ENCODE peak calls at places on chromosome 17, in six cellular contexts. O is tibial artery, U is uterus, N is A549, Z is left ventricle myocardium inferior, L is left lung. X is an unnamed sample.

GRCh38 chr17:8149419-8150193 is 2.6 kb downstream of the PER1 start:
- DNase-seq in O (peak; percentile 25), U (peak; percentile 27), N (no peak), Z (no peak), L (no peak), X (no peak)

GRCh38 chr17:50059256-50059655 is 3.3 kb downstream of the ITGA3 start:
- DNase-seq in O (no peak), U (no peak), N (no peak), Z (no peak), L (no peak), X (no peak)

GRCh38 chr17:71494045-71494444 is 626.8 kb upstream of the SOX9 start:
- DNase-seq in O (no peak), U (no peak), N (no peak), Z (no peak), L (no peak), X (no peak)

GRCh38 chr17:80943346-80944145 is 48.1 kb upstream of the CHMP6 start:
- DNase-seq in O (peak; percentile 7), U (peak; percentile 9), N (no peak), Z (no peak), L (peak; percentile 22), X (no peak)

GRCh38 chr17:35778641-35779196 is 16.7 kb downstream of the MMP28 start:
- DNase-seq in O (no peak), U (no peak), N (no peak), Z (no peak), L (no peak), X (no peak)

GRCh38 chr17:28655160-28655559 is 6.5 kb downstream of the SDF2 start:
- DNase-seq in O (no peak), U (no peak), N (no peak), Z (no peak), L (no peak), X (no peak)

GRCh38 chr17:72561266-72561665 is 440.4 kb downstream of the SOX9 start:
- DNase-seq in O (no peak), U (no peak), N (no peak), Z (no peak), L (no peak), X (no peak)

GRCh38 chr17:53118948-53119347 is 703.8 kb upstream of the KIF2B start:
- DNase-seq in O (no peak), U (no peak), N (no peak), Z (no peak), L (no peak), X (no peak)

GRCh38 chr17:19316756-19317358 is 45.7 kb downstream of the B9D1 start:
- DNase-seq in O (no peak), U (no peak), N (no peak), Z (no peak), L (no peak), X (no peak)

GRCh38 chr17:57898487-57899311 is 48.9 kb upstream of the MRPS23 start:
- DNase-seq in O (peak; percentile 51), U (no peak), N (no peak), Z (peak; percentile 85), L (peak; percentile 71), X (no peak)

GRCh38 chr17:51000835-51001638 is 119.6 kb downstream of the SPAG9 start:
- DNase-seq in O (no peak), U (no peak), N (peak; percentile 62), Z (no peak), L (no peak), X (peak; percentile 67)

GRCh38 chr17:65956814-65957213 is 235.1 kb downstream of the CEP112 start:
- DNase-seq in O (no peak), U (no peak), N (no peak), Z (no peak), L (no peak), X (no peak)

GRCh38 chr17:7989781-7990655 is 12.4 kb upstream of the GUCY2D start:
- DNase-seq in O (peak; percentile 83), U (peak; percentile 82), N (peak; percentile 97), Z (peak; percentile 82), L (peak; percentile 85), X (peak; percentile 68)

GRCh38 chr17:69084911-69085310 is 24.2 kb upstream of the ABCA9 start:
- DNase-seq in O (no peak), U (no peak), N (peak; percentile 31), Z (no peak), L (no peak), X (no peak)

GRCh38 chr17:42750730-42751356 is 6.0 kb upstream of the EZH1 start:
- DNase-seq in O (no peak), U (no peak), N (no peak), Z (no peak), L (no peak), X (no peak)

GRCh38 chr17:40318835-40319332 is 9.9 kb downstream of the RARA start:
- DNase-seq in O (no peak), U (peak; percentile 41), N (no peak), Z (peak; percentile 16), L (peak; percentile 35), X (no peak)
- H3K4me1 ChIP-seq in O (peaks cover 92% of the 10 kb centered on the region), U (peaks cover 53% of the 10 kb centered on the region), N (peaks cover 86% of the 10 kb centered on the region), Z (peaks cover 98% of the 10 kb centered on the region), L (peaks cover 66% of the 10 kb centered on the region), X (peaks cover 11% of the 10 kb centered on the region)

DNA sequence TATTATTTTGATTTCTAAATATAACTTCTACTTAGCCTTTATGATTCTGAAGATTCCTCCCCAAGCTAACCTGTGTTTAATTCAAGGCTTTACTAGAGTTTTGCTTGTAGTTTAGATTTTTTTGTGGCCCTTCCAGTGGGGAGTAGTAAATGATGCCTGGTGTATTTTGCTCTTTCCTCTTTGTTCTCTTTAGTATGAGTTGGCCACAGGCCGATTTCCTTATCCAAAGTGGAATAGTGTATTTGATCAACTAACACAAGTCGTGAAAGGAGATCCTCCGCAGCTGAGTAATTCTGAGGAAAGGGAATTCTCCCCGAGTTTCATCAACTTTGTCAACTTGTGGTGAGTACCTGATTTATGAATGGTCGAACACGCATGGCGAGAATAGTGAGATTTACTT is 108.3 kb downstream of the MAP2K4 start:
- DNase-seq in O (no peak), U (no peak), N (no peak), Z (no peak), L (no peak), X (no peak)
- H3K4me3 ChIP-seq in O (no peak overlapping the region), U (no peak overlapping the region), N (no peak overlapping the region), Z (no peak overlapping the region), L (no peak overlapping the region), X (no peak overlapping the region)

DNA sequence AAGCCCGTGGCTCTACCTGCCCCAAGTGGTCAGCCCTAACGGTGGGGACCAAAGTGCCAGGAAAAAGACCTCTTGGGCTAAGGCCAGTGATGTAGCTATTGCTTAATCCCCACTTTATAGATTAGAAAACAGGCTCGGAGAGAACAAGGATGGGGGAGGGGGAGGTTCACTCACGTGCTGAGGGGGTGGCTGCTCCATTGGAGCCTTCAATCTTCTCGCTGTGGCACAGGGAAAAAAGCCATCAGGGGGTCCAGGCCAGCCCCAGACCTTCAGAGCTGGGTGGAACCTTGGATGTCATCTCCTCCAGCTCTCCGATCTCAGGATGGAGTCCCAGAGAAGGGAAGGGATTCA is 45.9 kb downstream of the SRCIN1 start:
- DNase-seq in O (no peak), U (peak; percentile 28), N (no peak), Z (no peak), L (no peak), X (no peak)
- H3K4me1 ChIP-seq in O (peaks cover 31% of the 10 kb centered on the region), U (peaks cover 3% of the 10 kb centered on the region), N (peaks cover 16% of the 10 kb centered on the region), Z (peaks cover 39% of the 10 kb centered on the region), L (peaks cover 14% of the 10 kb centered on the region), X (peaks cover 19% of the 10 kb centered on the region)

GRCh38 chr17:79835953-79836951 is 3.0 kb downstream of the CBX4 start:
- DNase-seq in O (no peak), U (no peak), N (no peak), Z (no peak), L (peak; percentile 84), X (peak; percentile 68)

GRCh38 chr17:79835470-79835899 is 3.8 kb downstream of the CBX4 start:
- DNase-seq in O (no peak), U (no peak), N (no peak), Z (no peak), L (no peak), X (no peak)

GRCh38 chr17:79833744-79834574 is 5.3 kb downstream of the CBX4 start:
- DNase-seq in O (no peak), U (no peak), N (no peak), Z (no peak), L (peak; percentile 33), X (peak; percentile 14)

GRCh38 chr17:79833110-79833450 is 6.2 kb downstream of the CBX4 start:
- DNase-seq in O (no peak), U (no peak), N (no peak), Z (no peak), L (no peak), X (no peak)

GRCh38 chr17:79834575-79835469 is 4.4 kb downstream of the CBX4 start:
- DNase-seq in O (no peak), U (no peak), N (no peak), Z (no peak), L (no peak), X (peak; percentile 57)
- H3K4me3 ChIP-seq in O (no peak overlapping the region), U (no peak overlapping the region), N (no peak overlapping the region), Z (no peak overlapping the region), L (no peak overlapping the region), X (no peak overlapping the region)

GRCh38 chr17:27545562-27546229 is 85.3 kb upstream of the LGALS9 start:
- DNase-seq in O (no peak), U (no peak), N (no peak), Z (no peak), L (no peak), X (no peak)
- H3K4me1 ChIP-seq in O (peaks cover 22% of the 10 kb centered on the region), U (peaks cover 6% of the 10 kb centered on the region), N (peaks cover 89% of the 10 kb centered on the region), Z (peaks cover 11% of the 10 kb centered on the region), L (peaks cover 17% of the 10 kb centered on the region), X (no peaks in the 10 kb centered on the region)

DNA sequence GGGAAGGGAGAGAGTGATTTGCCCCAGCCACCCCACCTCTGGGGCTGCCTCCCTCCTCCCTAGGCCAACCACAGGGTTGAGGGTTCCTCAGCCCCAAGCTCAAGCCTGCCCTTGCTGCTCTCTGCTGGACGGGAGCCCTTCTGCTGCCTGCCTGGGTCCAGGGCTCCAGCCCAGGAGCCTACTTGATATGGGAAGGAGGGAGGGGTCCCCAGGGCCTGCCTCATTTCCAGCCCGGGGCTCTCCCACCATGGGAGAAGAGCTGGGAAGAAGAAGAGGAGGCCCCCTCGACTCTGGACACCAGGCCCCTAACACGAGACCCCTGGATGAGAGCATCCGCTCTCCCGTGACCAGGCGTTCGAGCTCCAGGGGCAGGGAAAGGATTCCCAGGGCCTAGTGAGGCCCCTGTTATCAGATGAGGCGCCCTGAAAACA is 726 bp downstream of the SLC16A5 start:
- DNase-seq in O (no peak), U (no peak), N (no peak), Z (no peak), L (no peak), X (no peak)
- H3K4me3 ChIP-seq in O (peak overlapping the region; percentile 48), U (peak overlapping the region; percentile 51), N (peak overlapping the region; percentile 67), Z (peak overlapping the region; percentile 79), L (peak overlapping the region; percentile 62), X (peak overlapping the region; percentile 62)

DNA sequence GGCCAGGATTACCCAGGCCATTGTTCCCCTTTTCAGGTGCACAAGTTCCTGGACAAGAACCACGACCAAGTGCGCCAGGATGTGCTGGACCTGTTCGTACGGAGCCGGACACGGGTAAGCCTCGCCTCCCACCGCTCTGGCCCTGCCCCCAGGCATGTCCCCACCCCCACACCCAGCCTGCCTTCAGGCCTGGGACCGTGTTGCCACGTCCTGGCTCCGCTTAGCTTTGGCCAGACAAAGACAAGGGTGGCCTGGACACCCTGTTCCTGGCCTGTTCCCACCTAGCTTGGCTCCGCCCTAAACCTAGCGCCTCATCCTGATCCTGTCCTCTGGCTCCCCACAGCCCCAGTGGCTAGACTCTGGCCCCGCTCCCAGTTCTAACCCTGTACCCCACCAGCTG is 30.9 kb downstream of the MYO15A start:
- DNase-seq in O (no peak), U (no peak), N (no peak), Z (no peak), L (no peak), X (no peak)
- H3K4me1 ChIP-seq in O (peaks cover 4% of the 10 kb centered on the region), U (no peaks in the 10 kb centered on the region), N (no peaks in the 10 kb centered on the region), Z (peaks cover 5% of the 10 kb centered on the region), L (no peaks in the 10 kb centered on the region), X (no peaks in the 10 kb centered on the region)